ENCODE peak calls at places on chromosomes 7 and 10, in five cellular contexts. One of them, this sample, is unnamed.

GRCh38 chr7:130286881-130287280 is 6.1 kb upstream of the CPA4 start:
- DNase-seq in fibroblast of lung: no peak
- DNase-seq in GM23338: no peak
- DNase-seq in breast epithelium: no peak
- DNase-seq in AG04450: no peak
- DNase-seq in this sample: no peak

GRCh38 chr10:31129261-31129660 is 97.6 kb upstream of the ZNF438 start:
- DNase-seq in GM23338: peak
- DNase-seq in fibroblast of lung: peak
- DNase-seq in AG04450: peak
- DNase-seq in breast epithelium: no peak
- DNase-seq in this sample: peak

GRCh38 chr10:125455855-125456254 is 227.1 kb downstream of the TEX36 start:
- DNase-seq in GM23338: no peak
- DNase-seq in AG04450: no peak
- DNase-seq in fibroblast of lung: no peak
- DNase-seq in breast epithelium: no peak
- DNase-seq in this sample: no peak

GRCh38 chr10:77411805-77412204 is 225.8 kb downstream of the KCNMA1 start:
- DNase-seq in AG04450: no peak
- DNase-seq in GM23338: no peak
- DNase-seq in fibroblast of lung: no peak
- DNase-seq in breast epithelium: no peak
- DNase-seq in this sample: no peak

GRCh38 chr7:158366346-158366745 is 221.3 kb downstream of the PTPRN2 start:
- DNase-seq in AG04450: no peak
- DNase-seq in fibroblast of lung: no peak
- DNase-seq in GM23338: no peak
- DNase-seq in breast epithelium: no peak
- DNase-seq in this sample: no peak

GRCh38 chr10:104297697-104298660 is 29.0 kb downstream of the GSTO2 start:
- DNase-seq in fibroblast of lung: peak
- DNase-seq in breast epithelium: no peak
- DNase-seq in GM23338: peak
- DNase-seq in AG04450: no peak
- DNase-seq in this sample: peak

GRCh38 chr10:122186822-122187810 is 84.0 kb upstream of the BTBD16 start:
- DNase-seq in fibroblast of lung: peak
- DNase-seq in AG04450: no peak
- DNase-seq in GM23338: no peak
- DNase-seq in breast epithelium: no peak
- DNase-seq in this sample: no peak

GRCh38 chr10:49610735-49611165 is 640 bp downstream of the SLC18A3 start:
- DNase-seq in fibroblast of lung: no peak
- DNase-seq in AG04450: no peak
- DNase-seq in breast epithelium: no peak
- DNase-seq in GM23338: no peak
- DNase-seq in this sample: no peak

GRCh38 chr7:35670856-35671569 is 23.9 kb downstream of the HERPUD2 start:
- DNase-seq in AG04450: no peak
- DNase-seq in fibroblast of lung: no peak
- DNase-seq in GM23338: peak
- DNase-seq in breast epithelium: no peak
- DNase-seq in this sample: no peak

GRCh38 chr7:31007634-31008033 is 43.9 kb downstream of the GHRHR start:
- DNase-seq in GM23338: no peak
- DNase-seq in fibroblast of lung: no peak
- DNase-seq in AG04450: no peak
- DNase-seq in breast epithelium: no peak
- DNase-seq in this sample: no peak

GRCh38 chr10:42632557-42632956 is 5.8 kb downstream of the ZNF33B start:
- DNase-seq in AG04450: no peak
- DNase-seq in breast epithelium: no peak
- DNase-seq in GM23338: no peak
- DNase-seq in fibroblast of lung: no peak
- DNase-seq in this sample: no peak

GRCh38 chr10:15585303-15585715 is 134.4 kb downstream of the ITGA8 start:
- DNase-seq in AG04450: no peak
- DNase-seq in fibroblast of lung: peak
- DNase-seq in breast epithelium: no peak
- DNase-seq in GM23338: peak
- DNase-seq in this sample: peak

GRCh38 chr10:77151395-77151794 is 486.2 kb downstream of the KCNMA1 start:
- DNase-seq in AG04450: no peak
- DNase-seq in fibroblast of lung: no peak
- DNase-seq in breast epithelium: no peak
- DNase-seq in GM23338: no peak
- DNase-seq in this sample: no peak

GRCh38 chr7:100867796-100868485 is 754 bp downstream of the TRIP6 start:
- DNase-seq in fibroblast of lung: no peak
- DNase-seq in GM23338: peak
- DNase-seq in breast epithelium: no peak
- DNase-seq in AG04450: no peak
- DNase-seq in this sample: no peak

GRCh38 chr10:16520900-16521299 is 779 bp downstream of the C1QL3 start:
- DNase-seq in fibroblast of lung: peak
- DNase-seq in AG04450: no peak
- DNase-seq in breast epithelium: no peak
- DNase-seq in GM23338: peak
- DNase-seq in this sample: no peak

GRCh38 chr10:49352323-49352722 is 43.6 kb downstream of the DRGX start:
- DNase-seq in fibroblast of lung: no peak
- DNase-seq in breast epithelium: no peak
- DNase-seq in AG04450: no peak
- DNase-seq in GM23338: no peak
- DNase-seq in this sample: no peak

GRCh38 chr10:131810036-131810804 is 90.6 kb upstream of the PPP2R2D start:
- DNase-seq in fibroblast of lung: no peak
- DNase-seq in GM23338: no peak
- DNase-seq in AG04450: no peak
- DNase-seq in breast epithelium: no peak
- DNase-seq in this sample: no peak

GRCh38 chr7:141452911-141453310 is 98.3 kb upstream of the AGK start:
- DNase-seq in breast epithelium: no peak
- DNase-seq in AG04450: no peak
- DNase-seq in GM23338: no peak
- DNase-seq in fibroblast of lung: no peak
- DNase-seq in this sample: no peak

GRCh38 chr7:151427705-151428392 is 12.1 kb downstream of the CRYGN start:
- DNase-seq in GM23338: no peak
- DNase-seq in breast epithelium: no peak
- DNase-seq in AG04450: no peak
- DNase-seq in fibroblast of lung: no peak
- DNase-seq in this sample: no peak

GRCh38 chr10:58645762-58646161 is 133.1 kb downstream of the BICC1 start:
- DNase-seq in GM23338: no peak
- DNase-seq in AG04450: no peak
- DNase-seq in fibroblast of lung: peak
- DNase-seq in breast epithelium: no peak
- DNase-seq in this sample: no peak

GRCh38 chr7:16504019-16504418 is 22.6 kb upstream of the LRRC72 start:
- DNase-seq in AG04450: peak
- DNase-seq in GM23338: no peak
- DNase-seq in fibroblast of lung: peak
- DNase-seq in breast epithelium: no peak
- DNase-seq in this sample: no peak

GRCh38 chr10:72201293-72201692 is 14.5 kb upstream of the ANAPC16 start:
- DNase-seq in GM23338: no peak
- DNase-seq in AG04450: no peak
- DNase-seq in fibroblast of lung: no peak
- DNase-seq in breast epithelium: no peak
- DNase-seq in this sample: no peak

GRCh38 chr10:88793747-88794299 is 8.7 kb upstream of the LIPM start:
- DNase-seq in breast epithelium: no peak
- DNase-seq in fibroblast of lung: peak
- DNase-seq in AG04450: no peak
- DNase-seq in GM23338: no peak
- DNase-seq in this sample: no peak

GRCh38 chr7:128076216-128076821 is 45.1 kb upstream of the LRRC4 start:
- DNase-seq in fibroblast of lung: no peak
- DNase-seq in AG04450: no peak
- DNase-seq in GM23338: no peak
- DNase-seq in breast epithelium: no peak
- DNase-seq in this sample: no peak

GRCh38 chr10:83212632-83213349 is 926.5 kb upstream of the GHITM start:
- DNase-seq in GM23338: no peak
- DNase-seq in breast epithelium: no peak
- DNase-seq in fibroblast of lung: no peak
- DNase-seq in AG04450: no peak
- DNase-seq in this sample: peak

GRCh38 chr7:140238778-140239652 is 62.2 kb upstream of the KDM7A start:
- DNase-seq in breast epithelium: no peak
- DNase-seq in GM23338: no peak
- DNase-seq in fibroblast of lung: no peak
- DNase-seq in AG04450: no peak
- DNase-seq in this sample: no peak

GRCh38 chr10:101538481-101538880 is 49.6 kb downstream of the POLL start:
- DNase-seq in GM23338: no peak
- DNase-seq in breast epithelium: no peak
- DNase-seq in AG04450: no peak
- DNase-seq in fibroblast of lung: no peak
- DNase-seq in this sample: no peak

GRCh38 chr10:35336921-35337741 is 822 bp downstream of the CCNY start:
- DNase-seq in breast epithelium: peak
- DNase-seq in fibroblast of lung: no peak
- DNase-seq in AG04450: no peak
- DNase-seq in GM23338: peak
- DNase-seq in this sample: no peak

GRCh38 chr10:104680467-104681401 is 39.6 kb downstream of the SORCS3 start:
- DNase-seq in AG04450: no peak
- DNase-seq in breast epithelium: no peak
- DNase-seq in GM23338: peak
- DNase-seq in fibroblast of lung: no peak
- DNase-seq in this sample: no peak

GRCh38 chr7:91265693-91266066 is 1.4 kb downstream of the FZD1 start:
- DNase-seq in GM23338: peak
- DNase-seq in fibroblast of lung: peak
- DNase-seq in breast epithelium: no peak
- DNase-seq in AG04450: no peak
- DNase-seq in this sample: no peak

GRCh38 chr7:6536899-6537298 is 14.4 kb downstream of the GRID2IP start:
- DNase-seq in fibroblast of lung: no peak
- DNase-seq in breast epithelium: no peak
- DNase-seq in AG04450: no peak
- DNase-seq in GM23338: peak
- DNase-seq in this sample: no peak

GRCh38 chr10:31320179-31320597 is 1.2 kb downstream of the ZEB1 start:
- DNase-seq in fibroblast of lung: peak
- DNase-seq in AG04450: no peak
- DNase-seq in breast epithelium: no peak
- DNase-seq in GM23338: peak
- DNase-seq in this sample: no peak

GRCh38 chr10:19629559-19629958 is 186.7 kb upstream of the PLXDC2 start:
- DNase-seq in GM23338: peak
- DNase-seq in AG04450: no peak
- DNase-seq in breast epithelium: peak
- DNase-seq in fibroblast of lung: peak
- DNase-seq in this sample: no peak

GRCh38 chr7:81181066-81181465 is 262.2 kb upstream of the SEMA3C start:
- DNase-seq in GM23338: no peak
- DNase-seq in breast epithelium: no peak
- DNase-seq in AG04450: no peak
- DNase-seq in fibroblast of lung: no peak
- DNase-seq in this sample: no peak

GRCh38 chr7:81183326-81183725 is 264.5 kb upstream of the SEMA3C start:
- DNase-seq in fibroblast of lung: no peak
- DNase-seq in AG04450: no peak
- DNase-seq in GM23338: no peak
- DNase-seq in breast epithelium: no peak
- DNase-seq in this sample: no peak

GRCh38 chr7:81175291-81175942 is 256.6 kb upstream of the SEMA3C start:
- DNase-seq in fibroblast of lung: no peak
- DNase-seq in GM23338: no peak
- DNase-seq in breast epithelium: no peak
- DNase-seq in AG04450: no peak
- DNase-seq in this sample: no peak

GRCh38 chr7:81185072-81185471 is 266.2 kb upstream of the SEMA3C start:
- DNase-seq in AG04450: no peak
- DNase-seq in fibroblast of lung: no peak
- DNase-seq in breast epithelium: no peak
- DNase-seq in GM23338: no peak
- DNase-seq in this sample: no peak

DNA sequence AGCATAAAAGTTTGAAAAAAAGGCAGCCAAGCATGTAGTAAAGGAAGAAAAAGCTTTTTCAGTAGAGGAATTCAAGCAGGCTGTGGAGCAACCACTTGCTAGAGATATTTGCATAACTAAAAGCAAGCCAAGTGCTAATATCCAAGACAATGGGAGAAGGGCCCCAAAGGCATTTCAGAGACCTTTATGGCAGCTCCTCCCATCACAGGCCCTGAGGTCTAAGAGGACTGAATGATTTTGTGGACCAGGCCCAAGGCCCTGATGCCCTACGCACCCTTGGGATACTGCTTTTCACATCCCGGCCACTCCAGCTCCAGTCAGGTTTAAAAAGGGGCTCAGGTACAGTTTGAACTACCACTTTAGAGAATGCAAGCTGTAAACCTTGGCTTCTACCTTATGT is 261.7 kb upstream of the SEMA3C start:
- DNase-seq in fibroblast of lung: no peak
- DNase-seq in breast epithelium: no peak
- DNase-seq in AG04450: no peak
- DNase-seq in GM23338: peak
- DNase-seq in this sample: no peak
- TF ChIP-seq CTCF in fibroblast of lung: no peak
- TF ChIP-seq CTCF in breast epithelium: no peak
- TF ChIP-seq CTCF in AG04450: no peak
- TF ChIP-seq CTCF in GM23338: no peak
- TF ChIP-seq CTCF in this sample: no peak

DNA sequence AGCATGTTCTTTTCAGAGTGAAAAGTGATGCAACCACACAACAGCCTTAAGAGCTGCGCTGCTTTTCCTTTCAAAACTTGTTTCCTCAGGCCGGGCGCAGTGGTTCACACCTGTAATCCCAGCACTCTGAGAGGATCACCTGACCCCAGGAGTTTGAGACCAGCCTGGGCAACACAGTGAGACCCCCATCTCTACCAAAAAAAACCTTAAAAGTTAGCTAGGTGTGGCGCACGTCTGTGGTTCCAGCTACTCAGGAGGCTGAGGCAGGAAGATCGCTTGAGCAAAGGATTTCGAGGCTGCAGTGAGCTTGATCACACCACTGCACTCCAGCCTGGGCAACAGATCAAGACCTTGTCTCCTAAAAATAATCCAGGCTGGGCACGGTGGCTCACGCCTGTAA is 2.0 kb downstream of the COX19 start:
- DNase-seq in breast epithelium: no peak
- DNase-seq in fibroblast of lung: no peak
- DNase-seq in GM23338: no peak
- DNase-seq in AG04450: no peak
- DNase-seq in this sample: no peak
- H3K4me3 ChIP-seq in breast epithelium: no peak
- H3K4me3 ChIP-seq in fibroblast of lung: no peak
- H3K4me3 ChIP-seq in GM23338: no peak
- H3K4me3 ChIP-seq in AG04450: no peak
- H3K4me3 ChIP-seq in this sample: no peak

GRCh38 chr7:149497467-149498261 is at the start of gene ZNF746:
- DNase-seq in breast epithelium: peak
- DNase-seq in fibroblast of lung: peak
- DNase-seq in AG04450: peak
- DNase-seq in GM23338: peak
- DNase-seq in this sample: peak
- TF ChIP-seq CTCF in breast epithelium: no peak
- TF ChIP-seq CTCF in fibroblast of lung: peak
- TF ChIP-seq CTCF in AG04450: peak
- TF ChIP-seq CTCF in GM23338: peak
- TF ChIP-seq CTCF in this sample: peak

GRCh38 chr10:78968960-78969359 is 99.8 kb upstream of the ZMIZ1 start:
- DNase-seq in GM23338: no peak
- DNase-seq in AG04450: no peak
- DNase-seq in breast epithelium: no peak
- DNase-seq in fibroblast of lung: no peak
- DNase-seq in this sample: no peak
- H3K4me3 ChIP-seq in GM23338: no peak
- H3K4me3 ChIP-seq in AG04450: no peak
- H3K4me3 ChIP-seq in breast epithelium: no peak
- H3K4me3 ChIP-seq in fibroblast of lung: no peak
- H3K4me3 ChIP-seq in this sample: no peak